ENCODE peak calls at places on chromosomes 2 and 18, in six cellular contexts. P, L, W, F, N and T are unnamed samples.

GRCh38 chr2:47038656-47039501 is 116.2 kb downstream of the STPG4 start:
- DNase-seq in P (no peak), F (no peak), L (no peak), W (no peak), N (no peak), T (no peak)

GRCh38 chr2:161976300-161976699 is 97.7 kb downstream of the DPP4 start:
- DNase-seq in L (no peak), P (no peak), W (no peak), N (no peak), F (no peak), T (no peak)

GRCh38 chr2:177602611-177603164 is 210.1 kb downstream of the AGPS start:
- DNase-seq in F (no peak), P (no peak), L (no peak), N (peak; percentile 8), W (no peak), T (no peak)

GRCh38 chr2:203330434-203330833 is 2.2 kb downstream of the ABI2 start:
- DNase-seq in N (peak; percentile 16), P (no peak), L (peak; percentile 20), W (peak; percentile 18), F (no peak), T (no peak)

GRCh38 chr2:150309681-150310080 is 177.8 kb downstream of the RND3 start:
- DNase-seq in F (no peak), W (no peak), P (peak; percentile 74), L (no peak), N (peak; percentile 3), T (no peak)

GRCh38 chr2:110993557-110994231 is 127.0 kb upstream of the BCL2L11 start:
- DNase-seq in P (peak; percentile 76), W (no peak), F (no peak), N (no peak), L (no peak), T (peak; percentile 24)

GRCh38 chr2:169038338-169038757 is 7.2 kb upstream of the ABCB11 start:
- DNase-seq in P (no peak), W (peak; percentile 37), L (no peak), F (no peak), N (peak; percentile 10), T (no peak)

GRCh38 chr2:170271340-170271739 is 93.4 kb downstream of the MYO3B start:
- DNase-seq in P (no peak), W (no peak), L (no peak), N (no peak), F (no peak), T (no peak)

GRCh38 chr18:31791817-31792579 is 31.3 kb upstream of the SLC25A52 start:
- DNase-seq in L (no peak), P (no peak), F (no peak), W (no peak), N (no peak), T (no peak)

GRCh38 chr2:43425659-43426058 is 170.2 kb downstream of the THADA start:
- DNase-seq in W (no peak), P (no peak), F (no peak), N (no peak), L (no peak), T (no peak)

GRCh38 chr2:231611273-231612198 is 18.9 kb downstream of the TEX44 start:
- DNase-seq in W (no peak), P (peak; percentile 80), F (no peak), L (peak; percentile 61), N (peak; percentile 92), T (no peak)

GRCh38 chr18:13868501-13869271 is 44.7 kb downstream of the MC5R start:
- DNase-seq in F (no peak), P (no peak), W (no peak), N (no peak), L (no peak), T (no peak)

GRCh38 chr18:67875936-67876335 is 359.4 kb upstream of the DSEL start:
- DNase-seq in P (no peak), L (no peak), W (peak; percentile 16), N (no peak), F (no peak), T (no peak)

GRCh38 chr18:79905389-79905911 is 46.0 kb downstream of the SLC66A2 start:
- DNase-seq in W (no peak), L (no peak), N (no peak), F (peak; percentile 28), P (no peak), T (no peak)

GRCh38 chr2:214410128-214410775 is 602 bp upstream of the VWC2L start:
- DNase-seq in N (no peak), L (no peak), W (no peak), F (no peak), P (no peak), T (no peak)

GRCh38 chr2:170582747-170583463 is 132.2 kb upstream of the SP5 start:
- DNase-seq in W (peak; percentile 10), P (no peak), F (no peak), N (no peak), L (no peak), T (no peak)

GRCh38 chr2:170885130-170885791 is 43.8 kb upstream of the GORASP2 start:
- DNase-seq in F (no peak), P (no peak), N (no peak), W (no peak), L (no peak), T (no peak)

GRCh38 chr2:233072838-233073237 is 12.7 kb downstream of the INPP5D start:
- DNase-seq in F (no peak), W (no peak), N (no peak), P (no peak), L (no peak), T (no peak)

GRCh38 chr2:217552081-217552480 is 450.7 kb downstream of the TNS1 start:
- DNase-seq in W (no peak), N (no peak), P (no peak), F (no peak), L (no peak), T (no peak)

GRCh38 chr2:238434846-238435751 is 8.4 kb downstream of the ASB1 start:
- DNase-seq in L (no peak), P (no peak), F (no peak), W (no peak), N (no peak), T (no peak)

GRCh38 chr2:289362-290089 is 1.6 kb upstream of the ALKAL2 start:
- DNase-seq in P (peak; percentile 23), N (no peak), L (no peak), W (peak; percentile 35), F (no peak), T (no peak)

GRCh38 chr2:129764376-129765325 is 214.8 kb upstream of the RAB6C start:
- DNase-seq in L (no peak), P (no peak), F (no peak), W (no peak), N (no peak), T (no peak)

GRCh38 chr2:181305151-181306123 is 151.7 kb upstream of the ITGA4 start:
- DNase-seq in L (no peak), W (no peak), N (no peak), F (no peak), P (peak; percentile 6), T (peak; percentile 40)

GRCh38 chr18:12015697-12016062 is 34.4 kb downstream of the IMPA2 start:
- DNase-seq in W (peak; percentile 46), L (no peak), F (no peak), P (no peak), N (no peak), T (no peak)

GRCh38 chr2:3633982-3634630 is 23.9 kb upstream of the ALLC start:
- DNase-seq in P (no peak), N (no peak), F (peak; percentile 24), W (no peak), L (no peak), T (peak; percentile 5)

DNA sequence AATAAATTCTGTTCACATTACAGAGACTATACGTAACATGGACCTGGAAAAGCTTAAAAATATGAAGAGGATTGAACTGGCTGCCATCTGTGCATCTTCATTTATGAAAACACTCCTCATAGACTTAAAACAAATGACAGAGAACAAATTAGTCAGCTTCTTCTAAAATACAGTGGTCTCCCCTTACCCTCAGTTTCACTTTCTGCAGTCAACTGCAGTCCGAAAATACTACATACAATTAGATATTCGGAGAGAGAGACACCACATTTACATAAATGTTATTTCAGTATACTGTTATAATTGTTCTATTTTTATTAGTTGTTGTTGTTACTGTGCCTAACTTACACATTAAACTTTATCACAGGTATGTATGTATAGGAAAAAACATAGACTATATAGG is 6.5 kb downstream of the RNF103 start:
- DNase-seq in P (no peak), W (no peak), F (no peak), N (no peak), L (no peak), T (no peak)
- H3K4me3 ChIP-seq in P (no peak overlapping the region), W (no peak overlapping the region), F (no peak overlapping the region), N (no peak overlapping the region), L (no peak overlapping the region), T (no peak overlapping the region)

GRCh38 chr18:64893349-64893748 is 744.5 kb upstream of the LINC00305 start:
- DNase-seq in W (no peak), F (no peak), L (no peak), N (no peak), P (no peak), T (no peak)
- H3K4me3 ChIP-seq in W (no peak overlapping the region), F (no peak overlapping the region), L (no peak overlapping the region), N (no peak overlapping the region), P (no peak overlapping the region), T (no peak overlapping the region)

DNA sequence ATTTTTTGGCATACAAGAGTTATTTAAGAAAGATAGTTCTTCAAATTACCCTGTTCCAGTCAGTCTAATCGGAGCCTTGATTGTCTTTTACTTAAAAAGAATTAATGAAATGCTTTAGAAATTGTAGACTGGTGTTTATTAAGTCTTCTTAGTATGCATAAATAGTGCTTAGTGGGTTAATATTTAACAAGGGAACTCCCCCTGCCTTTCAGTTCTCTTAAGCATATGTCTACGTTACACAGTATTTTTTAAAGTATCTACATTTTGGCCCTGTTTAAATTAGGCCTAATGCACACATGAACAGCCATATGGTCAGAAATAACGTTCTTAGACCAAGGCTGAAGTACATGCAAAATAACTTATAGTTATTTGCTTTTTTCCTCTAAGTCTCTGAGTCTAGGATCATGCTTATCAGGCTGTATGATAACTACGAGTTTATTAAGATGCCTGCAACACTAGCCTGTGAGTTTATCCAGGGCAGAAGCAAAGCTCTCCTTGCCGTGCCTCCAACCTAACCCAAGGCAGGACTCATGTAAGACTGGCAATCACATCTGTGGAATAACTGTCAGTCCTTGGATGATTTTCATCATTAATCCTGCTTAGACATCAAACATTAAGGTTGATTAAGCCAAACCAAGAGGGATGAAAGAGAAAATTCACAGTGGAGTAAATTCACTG is 6.7 kb downstream of the BCL2 start:
- DNase-seq in P (no peak), W (no peak), F (no peak), L (no peak), N (no peak), T (no peak)
- H3K4me3 ChIP-seq in P (no peak overlapping the region), W (no peak overlapping the region), F (no peak overlapping the region), L (no peak overlapping the region), N (no peak overlapping the region), T (peak overlapping the region; percentile 21)

DNA sequence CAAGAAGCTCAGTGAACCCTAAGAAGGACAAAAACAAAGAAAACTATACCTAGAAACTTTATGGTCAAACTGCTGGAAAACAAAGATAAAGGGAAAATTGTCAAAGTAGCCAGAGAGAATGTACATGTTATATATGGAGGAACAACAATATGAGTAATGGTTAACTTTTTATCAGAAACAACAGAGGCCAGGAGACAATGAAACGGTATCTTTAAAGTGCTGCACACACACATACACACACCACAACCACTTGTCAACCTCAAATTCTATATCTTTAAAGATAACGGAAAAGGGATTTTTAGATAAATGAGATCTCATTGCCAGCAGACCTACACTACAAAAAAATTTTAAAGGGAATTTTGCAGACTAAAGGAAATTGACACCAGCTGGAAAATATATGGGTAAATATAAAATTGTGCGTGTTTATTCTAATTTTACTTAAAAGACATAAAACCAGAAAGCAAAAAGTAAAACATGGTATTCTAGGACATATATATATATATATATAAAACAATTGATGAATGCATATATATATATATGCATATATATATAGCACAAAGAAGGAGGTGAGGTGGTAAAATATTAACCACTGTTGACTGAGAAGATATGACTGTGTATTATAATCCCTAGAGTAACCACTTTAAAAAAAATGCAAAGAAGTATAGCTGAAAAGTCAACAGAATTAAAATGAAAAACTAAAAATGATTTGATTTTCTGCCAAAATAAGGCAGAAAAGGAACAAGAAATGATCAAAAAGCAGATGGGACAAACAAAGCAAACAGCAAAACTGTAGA is 172.0 kb downstream of the SRBD1 start:
- DNase-seq in L (no peak), W (no peak), F (no peak), P (no peak), N (no peak), T (no peak)
- H3K4me3 ChIP-seq in L (no peak overlapping the region), W (no peak overlapping the region), F (no peak overlapping the region), P (no peak overlapping the region), N (no peak overlapping the region), T (no peak overlapping the region)